ENCODE peak calls at places on chromosome 5, in nine cellular contexts. J, K, Y, X, M, C, W, F and E are unnamed samples.
A peak's percentile ranks its signal among the peaks of the same experiment; 100 is the strongest.

GRCh38 chr5:172820046-172820767 is 13.8 kb upstream of the ERGIC1 start:
- DNase-seq in W (peak; percentile 89), J (no peak), F (no peak), Y (no peak), C (peak; percentile 59), K (no peak), X (peak; percentile 91), M (no peak), E (no peak)

GRCh38 chr5:58322453-58322852 is 137.4 kb downstream of the PLK2 start:
- DNase-seq in K (no peak), Y (no peak), X (peak; percentile 8), J (no peak), M (no peak), W (peak; percentile 36), C (no peak), F (no peak), E (peak; percentile 17)

GRCh38 chr5:25544652-25545249 is 900.0 kb upstream of the CDH10 start:
- DNase-seq in J (peak; percentile 64), M (peak; percentile 68), F (peak; percentile 62), Y (no peak), C (no peak), K (no peak), X (peak; percentile 1), W (no peak), E (no peak)

GRCh38 chr5:1668141-1668721 is 131.4 kb downstream of the MRPL36 start:
- DNase-seq in C (no peak), W (no peak), X (no peak), Y (no peak), F (no peak), M (peak; percentile 46), K (peak; percentile 55), J (no peak), E (no peak)

GRCh38 chr5:104937591-104937990 is 1375.0 kb upstream of the NUDT12 start:
- DNase-seq in Y (no peak), C (no peak), J (no peak), X (no peak), W (no peak), K (no peak), F (no peak), M (no peak), E (no peak)

GRCh38 chr5:32664523-32664922 is 46.6 kb upstream of the NPR3 start:
- DNase-seq in C (no peak), W (no peak), F (no peak), J (no peak), Y (no peak), K (no peak), M (no peak), X (no peak), E (no peak)

GRCh38 chr5:35771321-35771720 is 85.4 kb upstream of the IL7R start:
- DNase-seq in K (no peak), M (no peak), C (no peak), X (peak; percentile 90), J (no peak), W (peak; percentile 97), Y (no peak), F (no peak), E (peak; percentile 92)

GRCh38 chr5:35745666-35746065 is 111.0 kb upstream of the IL7R start:
- DNase-seq in Y (no peak), C (no peak), X (no peak), J (no peak), W (no peak), M (no peak), K (no peak), F (no peak), E (no peak)

GRCh38 chr5:93078082-93079038 is 502.7 kb downstream of the NR2F1-AS1 start:
- DNase-seq in W (peak; percentile 93), Y (no peak), F (peak; percentile 52), X (peak; percentile 91), M (peak; percentile 4), J (peak; percentile 87), C (peak; percentile 63), K (peak; percentile 45), E (peak; percentile 99)

GRCh38 chr5:105708442-105708841 is 1962.3 kb downstream of the EFNA5 start:
- DNase-seq in K (no peak), Y (no peak), X (no peak), J (no peak), W (no peak), F (no peak), M (no peak), C (no peak), E (no peak)

GRCh38 chr5:131163315-131164119 is 1.5 kb downstream of the HINT1 start:
- DNase-seq in W (peak; percentile 45), M (peak; percentile 63), X (peak; percentile 51), C (no peak), F (peak; percentile 65), Y (no peak), K (no peak), J (no peak), E (peak; percentile 23)

GRCh38 chr5:131164161-131164930 is 710 bp downstream of the HINT1 start:
- DNase-seq in Y (peak; percentile 21), W (peak; percentile 84), M (peak; percentile 86), J (peak; percentile 69), K (peak; percentile 69), F (peak; percentile 75), C (peak; percentile 62), X (peak; percentile 76), E (peak; percentile 91)

GRCh38 chr5:131167615-131168014 is 2.6 kb upstream of the HINT1 start:
- DNase-seq in X (no peak), J (no peak), C (no peak), W (no peak), K (no peak), M (no peak), F (no peak), Y (no peak), E (no peak)

GRCh38 chr5:131169810-131170539 is 769 bp upstream of the LYRM7 start:
- DNase-seq in Y (no peak), J (no peak), X (no peak), K (no peak), W (no peak), C (no peak), M (peak; percentile 27), F (peak; percentile 9), E (no peak)

DNA sequence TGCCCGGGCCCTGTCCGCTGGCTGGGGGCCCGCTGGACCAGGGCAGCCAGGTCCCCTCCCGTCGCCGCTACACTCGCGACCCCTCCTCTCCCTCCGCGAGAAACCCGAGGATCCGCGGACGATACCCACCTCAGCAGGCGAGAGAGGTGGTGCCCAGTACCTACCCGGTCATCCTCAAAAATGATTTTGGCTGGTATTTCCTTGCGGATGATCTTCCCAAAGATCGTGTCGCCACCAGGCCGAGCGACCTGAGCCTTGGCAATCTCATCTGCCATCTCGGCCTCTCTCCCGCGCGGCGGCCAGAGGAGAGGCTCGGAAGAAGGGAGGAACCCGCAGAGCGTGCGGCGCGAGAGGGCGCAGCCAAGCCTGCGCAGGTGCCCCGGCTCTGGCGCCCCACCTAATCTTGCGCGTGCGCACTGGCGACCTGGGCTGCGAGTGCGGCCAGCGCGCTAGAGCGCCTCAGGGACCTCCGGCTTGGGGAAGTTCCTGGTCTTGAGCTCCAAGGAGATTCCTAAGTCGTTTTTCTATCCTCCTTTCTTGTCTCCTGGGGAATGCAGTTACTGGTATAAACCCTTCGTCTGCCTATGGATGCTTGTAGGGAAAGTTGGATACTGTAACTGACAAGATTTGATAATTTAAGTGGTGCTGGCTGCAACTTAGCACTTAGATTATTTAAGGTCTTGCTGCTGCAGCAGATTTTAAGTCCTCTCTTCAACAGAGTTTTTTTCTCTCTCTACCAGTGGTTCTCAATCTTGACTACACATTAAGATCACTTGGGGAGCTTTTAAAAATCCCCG is at the start of gene HINT1:
- DNase-seq in F (peak; percentile 95), C (peak; percentile 93), Y (peak; percentile 62), X (peak; percentile 77), K (peak; percentile 94), M (peak; percentile 94), W (peak; percentile 84), J (peak; percentile 95), E (peak; percentile 86)
- TF ChIP-seq CTCF in F (no peak), C (no peak), Y (no peak), X (peak; percentile 3), K (no peak), M (no peak), W (peak; percentile 23), J (peak; percentile 23), E (no peak)

DNA sequence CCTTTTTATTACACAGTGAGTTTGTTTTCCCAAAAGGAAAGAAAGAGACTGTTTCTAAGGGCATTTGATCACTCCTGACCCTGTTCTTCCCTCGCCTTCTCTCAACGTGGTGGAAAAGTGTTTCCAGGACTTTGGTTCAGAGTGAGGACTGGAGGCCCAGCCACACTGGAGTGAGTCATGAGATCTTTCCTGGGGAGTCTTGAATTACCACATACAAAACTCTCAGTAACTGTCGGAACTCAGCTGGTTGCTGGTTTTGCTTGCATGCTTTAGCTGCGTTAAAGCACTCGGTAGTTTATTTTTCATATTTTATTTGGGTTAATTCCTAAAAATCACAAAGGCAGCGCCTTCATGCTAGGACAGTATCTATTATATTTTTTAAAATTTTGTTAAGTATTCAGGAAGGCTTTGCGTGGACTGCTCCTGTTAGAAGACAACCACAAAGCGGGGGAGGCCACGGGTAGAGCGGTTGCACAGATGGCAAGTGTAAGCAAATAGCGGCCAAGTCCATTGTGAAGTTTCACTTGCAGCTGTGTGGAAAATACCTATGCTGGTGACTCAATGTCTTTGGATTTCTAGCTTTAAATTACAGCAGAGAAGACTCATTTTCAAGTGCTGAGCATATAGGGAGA is 77.7 kb downstream of the ARSB start:
- DNase-seq in Y (no peak), C (peak; percentile 39), W (peak; percentile 99), F (no peak), K (no peak), M (peak; percentile 95), J (no peak), X (peak; percentile 93), E (peak; percentile 84)
- H3K4me3 ChIP-seq in Y (no peak overlapping the region), C (peak overlapping the region; percentile 8), W (no peak overlapping the region), F (no peak overlapping the region), K (no peak overlapping the region), M (peak overlapping the region; percentile 64), J (no peak overlapping the region), X (peak overlapping the region; percentile 30), E (peak overlapping the region; percentile 18)

GRCh38 chr5:77077821-77078176 is 9.3 kb downstream of the ZBED3 start:
- DNase-seq in M (no peak), W (no peak), Y (no peak), F (no peak), J (no peak), C (no peak), K (no peak), X (no peak), E (no peak)
- TF ChIP-seq CTCF in M (no peak), W (no peak), Y (peak; percentile 6), F (no peak), J (no peak), C (no peak), K (no peak), X (no peak), E (no peak)

GRCh38 chr5:155729684-155730059 is 597.3 kb upstream of the SGCD start:
- DNase-seq in Y (no peak), K (peak; percentile 19), F (no peak), J (peak; percentile 44), W (no peak), C (peak; percentile 78), X (no peak), M (no peak), E (no peak)

GRCh38 chr5:155727512-155728145 is 599.3 kb upstream of the SGCD start:
- DNase-seq in M (no peak), K (no peak), F (no peak), C (peak; percentile 18), X (no peak), W (no peak), Y (no peak), J (no peak), E (peak; percentile 1)

GRCh38 chr5:155728146-155728856 is 598.7 kb upstream of the SGCD start:
- DNase-seq in C (peak; percentile 64), W (peak; percentile 16), J (peak; percentile 74), X (peak; percentile 28), K (peak; percentile 37), M (no peak), Y (no peak), F (no peak), E (peak; percentile 34)

GRCh38 chr5:155726267-155726666 is 600.7 kb upstream of the SGCD start:
- DNase-seq in K (no peak), Y (no peak), X (peak; percentile 8), W (peak; percentile 4), M (peak; percentile 23), F (no peak), J (peak; percentile 73), C (no peak), E (no peak)

GRCh38 chr5:155728857-155729683 is 597.9 kb upstream of the SGCD start:
- DNase-seq in X (peak; percentile 6), W (no peak), J (peak; percentile 3), M (no peak), F (no peak), Y (no peak), K (no peak), C (peak; percentile 33), E (peak; percentile 4)
- H3K4me3 ChIP-seq in X (no peak overlapping the region), W (peak overlapping the region; percentile 37), J (peak overlapping the region; percentile 31), M (no peak overlapping the region), F (no peak overlapping the region), Y (peak overlapping the region; percentile 42), K (no peak overlapping the region), C (peak overlapping the region; percentile 59), E (peak overlapping the region; percentile 41)